ENCODE peak calls at places on chromosomes 5 and 9, in five cellular contexts. S is sciatic nerve, K is MCF 10A, A is GM12865, V is EL. X is an unnamed sample.

GRCh38 chr5:135660826-135661555 is 82.2 kb upstream of the CXCL14 start:
- DNase-seq in S (no peak), K (no peak), A (peak; percentile 28), V (no peak), X (no peak)

GRCh38 chr5:29001666-29002065 is 1963.3 kb upstream of the CDH9 start:
- DNase-seq in S (no peak), K (peak; percentile 7), A (no peak), V (no peak), X (no peak)

GRCh38 chr5:181142054-181142453 is 5.3 kb upstream of the OR2V2 start:
- DNase-seq in S (no peak), K (no peak), A (peak; percentile 63), V (no peak), X (no peak)

GRCh38 chr5:77776606-77777206 is 567 bp upstream of the TBCA start:
- DNase-seq in S (no peak), K (no peak), A (no peak), V (no peak), X (no peak)

GRCh38 chr5:122153230-122153629 is 23.9 kb downstream of the ZNF474 start:
- DNase-seq in S (no peak), K (peak; percentile 26), A (no peak), V (peak; percentile 82), X (no peak)

GRCh38 chr5:168786142-168786541 is 207.0 kb upstream of the PANK3 start:
- DNase-seq in S (no peak), K (peak; percentile 9), A (no peak), V (peak; percentile 17), X (no peak)

GRCh38 chr5:59116231-59116900 is 533.5 kb downstream of the RAB3C start:
- DNase-seq in S (no peak), K (no peak), A (no peak), V (peak; percentile 60), X (no peak)

GRCh38 chr5:133754575-133755169 is 142.3 kb upstream of the FSTL4 start:
- DNase-seq in S (no peak), K (peak; percentile 61), A (peak; percentile 51), V (no peak), X (no peak)

GRCh38 chr9:105672711-105673234 is 10.5 kb downstream of the TAL2 start:
- DNase-seq in S (no peak), K (no peak), A (peak; percentile 12), V (no peak), X (no peak)

GRCh38 chr9:69376651-69377050 is 51.6 kb downstream of the ENTREP1 start:
- DNase-seq in S (no peak), K (peak; percentile 89), A (no peak), V (peak; percentile 92), X (no peak)

GRCh38 chr9:2755285-2755684 is 38.0 kb downstream of the KCNV2 start:
- DNase-seq in S (no peak), K (no peak), A (no peak), V (no peak), X (no peak)

GRCh38 chr5:41161271-41161670 is 52.1 kb downstream of the C6 start:
- DNase-seq in S (no peak), K (no peak), A (no peak), V (peak; percentile 36), X (no peak)

GRCh38 chr9:132026932-132027585 is 52.6 kb downstream of the MED27 start:
- DNase-seq in S (no peak), K (peak; percentile 60), A (no peak), V (peak; percentile 93), X (no peak)

GRCh38 chr5:11311731-11312130 is 550.7 kb upstream of the DAP start:
- DNase-seq in S (no peak), K (no peak), A (no peak), V (no peak), X (no peak)

GRCh38 chr9:75775173-75775572 is 115.3 kb upstream of the PCSK5 start:
- DNase-seq in S (no peak), K (no peak), A (no peak), V (no peak), X (no peak)

GRCh38 chr5:98564836-98565235 is 208.6 kb upstream of the RGMB start:
- DNase-seq in S (no peak), K (no peak), A (no peak), V (peak; percentile 8), X (no peak)

GRCh38 chr9:98991981-98992884 is 48.5 kb downstream of the COL15A1 start:
- DNase-seq in S (no peak), K (no peak), A (no peak), V (no peak), X (no peak)

GRCh38 chr5:79754865-79755555 is 65.4 kb downstream of the CMYA5 start:
- DNase-seq in S (no peak), K (no peak), A (no peak), V (no peak), X (no peak)

GRCh38 chr5:154402611-154403010 is 43.2 kb upstream of the SAP30L start:
- DNase-seq in S (no peak), K (no peak), A (no peak), V (no peak), X (no peak)

GRCh38 chr9:105912868-105913516 is 218.7 kb downstream of the TMEM38B start:
- DNase-seq in S (no peak), K (peak; percentile 87), A (no peak), V (peak; percentile 19), X (no peak)

GRCh38 chr5:97929383-97929782 is 746.3 kb upstream of the RIOK2 start:
- DNase-seq in S (no peak), K (no peak), A (no peak), V (peak; percentile 6), X (no peak)

GRCh38 chr5:172282277-172283019 is 1.1 kb downstream of the UBTD2 start:
- DNase-seq in S (no peak), K (peak; percentile 36), A (no peak), V (peak; percentile 64), X (no peak)

GRCh38 chr5:108472237-108472636 is 90.3 kb upstream of the FBXL17 start:
- DNase-seq in S (no peak), K (no peak), A (no peak), V (peak; percentile 6), X (no peak)

GRCh38 chr5:103283869-103284268 is 25.3 kb downstream of the MACIR start:
- DNase-seq in S (no peak), K (no peak), A (no peak), V (no peak), X (no peak)

GRCh38 chr5:139745121-139745799 is 50.3 kb upstream of the PSD2 start:
- DNase-seq in S (peak; percentile 81), K (peak; percentile 84), A (peak; percentile 60), V (peak; percentile 94), X (peak; percentile 97)

GRCh38 chr5:52859619-52860018 is 71.9 kb downstream of the ITGA1 start:
- DNase-seq in S (no peak), K (peak; percentile 37), A (no peak), V (peak; percentile 85), X (no peak)

GRCh38 chr5:150492621-150493020 is 15.3 kb upstream of the NDST1 start:
- DNase-seq in S (no peak), K (peak; percentile 97), A (no peak), V (peak; percentile 87), X (no peak)

GRCh38 chr5:39570418-39571027 is 145.7 kb upstream of the DAB2 start:
- DNase-seq in S (no peak), K (peak; percentile 44), A (peak; percentile 37), V (peak; percentile 53), X (no peak)

GRCh38 chr9:9612270-9612669 is 1000.5 kb downstream of the PTPRD start:
- DNase-seq in S (no peak), K (no peak), A (peak; percentile 70), V (no peak), X (no peak)

GRCh38 chr9:92639791-92640271 is 30.1 kb downstream of the IPPK start:
- DNase-seq in S (no peak), K (no peak), A (no peak), V (no peak), X (no peak)

GRCh38 chr5:137957948-137958347 is 68.7 kb downstream of the PKD2L2 start:
- DNase-seq in S (no peak), K (no peak), A (no peak), V (no peak), X (no peak)

GRCh38 chr5:143720689-143721088 is 91.3 kb upstream of the HMHB1 start:
- DNase-seq in S (no peak), K (no peak), A (no peak), V (no peak), X (no peak)

GRCh38 chr9:124621371-124622328 is 114.5 kb upstream of the NR5A1 start:
- DNase-seq in S (no peak), K (peak; percentile 49), A (peak; percentile 91), V (peak; percentile 68), X (no peak)

GRCh38 chr5:1512541-1513291 is 11.0 kb downstream of the LPCAT1 start:
- DNase-seq in S (peak; percentile 43), K (no peak), A (no peak), V (no peak), X (peak; percentile 64)

X was measured in posterior vena cava.